ENCODE peak calls at places on chromosomes 3 and 15, in eight cellular contexts. D is A549, S is SK-N-SH, C is stomach, O is sigmoid colon, A is ovary, H is tibial nerve, U is transverse colon. Y is an unnamed sample.

GRCh38 chr3:118705827-118706226 is 328.8 kb downstream of the IGSF11 start:
- DNase-seq in D (no peak), H (no peak), O (no peak), U (no peak), C (no peak), A (no peak), S (no peak), Y (no peak)

GRCh38 chr3:10526366-10526765 is 21.0 kb upstream of the ATP2B2 start:
- DNase-seq in C (peak; percentile 20), O (peak; percentile 19), A (no peak), D (no peak), S (no peak), H (no peak), U (no peak), Y (no peak)

GRCh38 chr3:72767927-72768880 is 80.0 kb downstream of the SHQ1 start:
- DNase-seq in H (no peak), S (no peak), U (no peak), O (no peak), D (no peak), C (no peak), A (no peak), Y (no peak)

GRCh38 chr3:120461416-120461815 is 10.6 kb upstream of the FSTL1 start:
- DNase-seq in O (no peak), C (no peak), A (no peak), U (no peak), H (no peak), D (no peak), S (no peak), Y (no peak)

GRCh38 chr15:71448688-71449114 is 333.4 kb downstream of the THSD4 start:
- DNase-seq in C (peak; percentile 60), S (peak; percentile 47), U (peak; percentile 22), O (no peak), A (no peak), H (no peak), D (peak; percentile 55), Y (no peak)

GRCh38 chr3:100024520-100025303 is 89.6 kb downstream of the FILIP1L start:
- DNase-seq in U (no peak), C (no peak), A (peak; percentile 36), H (no peak), O (no peak), S (no peak), D (no peak), Y (no peak)

GRCh38 chr3:188683032-188683491 is 488.7 kb upstream of the TPRG1 start:
- DNase-seq in H (no peak), D (no peak), S (no peak), O (no peak), C (no peak), A (no peak), U (no peak), Y (no peak)

GRCh38 chr3:160287666-160288065 is 62.4 kb downstream of the C3orf80 start:
- DNase-seq in U (no peak), C (no peak), O (no peak), A (no peak), S (no peak), H (no peak), D (no peak), Y (no peak)

GRCh38 chr3:12471228-12471627 is 13.1 kb upstream of the TSEN2 start:
- DNase-seq in D (peak; percentile 69), S (no peak), U (peak; percentile 36), H (no peak), O (no peak), A (no peak), C (no peak), Y (no peak)

GRCh38 chr15:39028069-39028468 is 463.5 kb upstream of the RASGRP1 start:
- DNase-seq in D (peak; percentile 2), S (no peak), H (no peak), O (peak; percentile 65), U (no peak), A (no peak), C (no peak), Y (no peak)

GRCh38 chr3:128945878-128946175 is 48.0 kb downstream of the CFAP92 start:
- DNase-seq in O (no peak), D (no peak), U (no peak), A (no peak), S (no peak), H (no peak), C (no peak), Y (peak; percentile 47)

GRCh38 chr3:37765591-37766219 is 96.0 kb upstream of the CTDSPL start:
- DNase-seq in C (no peak), A (peak; percentile 72), D (no peak), O (peak; percentile 75), U (no peak), S (peak; percentile 40), H (no peak), Y (no peak)

DNA sequence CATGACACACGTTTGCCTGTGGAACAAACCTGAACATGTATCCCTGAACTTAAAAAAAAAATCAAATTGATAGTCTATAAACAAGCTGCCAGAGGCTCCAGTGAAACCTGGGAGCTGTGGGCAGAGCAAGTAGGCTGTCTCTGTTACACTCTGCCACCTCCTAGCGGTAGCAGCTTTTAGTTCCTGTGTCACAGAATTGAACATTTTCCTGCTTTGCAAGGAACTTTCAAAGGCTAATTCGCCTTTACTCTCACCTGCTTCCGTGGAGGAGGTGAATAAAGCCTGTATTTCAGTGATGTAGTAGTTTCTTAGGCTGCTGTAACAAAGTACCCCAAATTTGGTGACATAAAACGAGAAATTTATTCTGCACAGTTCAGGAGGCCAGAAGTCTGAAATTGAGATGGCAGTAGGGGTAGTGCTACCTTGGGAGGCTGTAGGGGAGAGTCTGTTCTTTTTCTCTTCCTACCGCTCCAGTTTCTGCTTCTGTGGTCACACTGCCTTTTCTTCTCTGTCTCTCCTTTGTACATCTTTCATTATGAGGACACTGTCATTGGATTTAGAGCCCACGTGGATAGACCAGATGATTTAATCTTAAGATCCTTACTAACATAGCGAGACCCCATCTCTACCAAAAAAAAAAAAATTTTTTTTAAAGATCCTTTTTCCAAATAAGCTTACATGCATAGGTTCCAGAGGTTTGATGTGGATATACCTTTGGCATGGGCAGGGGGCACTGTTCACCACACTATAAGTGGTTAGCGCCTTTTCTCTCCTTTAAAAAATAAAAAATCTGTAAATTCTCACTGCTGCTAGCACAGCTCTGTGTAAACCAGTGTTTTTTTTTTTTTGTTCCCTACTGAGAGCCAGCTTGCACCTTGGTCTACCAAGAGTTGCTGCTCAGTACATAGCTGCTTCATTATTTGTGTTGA is 25.3 kb downstream of the FBXO22 start:
- DNase-seq in D (peak; percentile 38), O (no peak), C (peak; percentile 26), A (no peak), S (peak; percentile 10), H (no peak), U (peak; percentile 25), Y (no peak)
- TF ChIP-seq EP300 in D (no peak), O (no peak), C (no peak), A (no peak), S (no peak), H (no peak), U (no peak), Y (no peak)

GRCh38 chr3:194322701-194323174 is 28.4 kb downstream of the CPN2 start:
- DNase-seq in A (no peak), H (no peak), D (peak; percentile 84), U (no peak), O (no peak), C (peak; percentile 66), S (no peak), Y (no peak)
- TF ChIP-seq EP300 in A (no peak), H (no peak), D (no peak), U (no peak), O (no peak), C (no peak), S (no peak), Y (no peak)

GRCh38 chr3:112610121-112610520 is 30.8 kb downstream of the CCDC80 start:
- DNase-seq in O (no peak), H (no peak), U (no peak), A (no peak), D (no peak), S (no peak), C (no peak), Y (no peak)

GRCh38 chr3:112602217-112602838 is 38.6 kb downstream of the CCDC80 start:
- DNase-seq in U (no peak), A (no peak), H (no peak), O (no peak), D (no peak), C (no peak), S (no peak), Y (no peak)

GRCh38 chr3:112604536-112604935 is 36.4 kb downstream of the CCDC80 start:
- DNase-seq in H (no peak), D (no peak), O (no peak), A (no peak), U (no peak), S (peak; percentile 14), C (no peak), Y (no peak)

GRCh38 chr3:112605285-112605684 is 35.7 kb downstream of the CCDC80 start:
- DNase-seq in H (no peak), O (no peak), D (no peak), S (peak; percentile 16), C (no peak), U (no peak), A (no peak), Y (no peak)
- TF ChIP-seq EP300 in H (no peak), O (no peak), D (no peak), S (no peak), C (no peak), U (no peak), A (no peak), Y (no peak)

GRCh38 chr3:114829786-114830185 is 317.3 kb downstream of the ZBTB20 start:
- DNase-seq in S (no peak), H (no peak), C (no peak), O (no peak), D (no peak), U (no peak), A (no peak), Y (no peak)

GRCh38 chr3:114823061-114823460 is 324.0 kb downstream of the ZBTB20 start:
- DNase-seq in U (no peak), C (no peak), A (no peak), S (no peak), D (no peak), O (no peak), H (no peak), Y (no peak)

GRCh38 chr3:114830652-114831051 is 316.4 kb downstream of the ZBTB20 start:
- DNase-seq in H (no peak), A (no peak), U (no peak), O (no peak), C (no peak), S (no peak), D (no peak), Y (no peak)

GRCh38 chr3:114824014-114824413 is 323.1 kb downstream of the ZBTB20 start:
- DNase-seq in O (no peak), S (no peak), U (no peak), C (no peak), D (no peak), A (no peak), H (no peak), Y (no peak)

DNA sequence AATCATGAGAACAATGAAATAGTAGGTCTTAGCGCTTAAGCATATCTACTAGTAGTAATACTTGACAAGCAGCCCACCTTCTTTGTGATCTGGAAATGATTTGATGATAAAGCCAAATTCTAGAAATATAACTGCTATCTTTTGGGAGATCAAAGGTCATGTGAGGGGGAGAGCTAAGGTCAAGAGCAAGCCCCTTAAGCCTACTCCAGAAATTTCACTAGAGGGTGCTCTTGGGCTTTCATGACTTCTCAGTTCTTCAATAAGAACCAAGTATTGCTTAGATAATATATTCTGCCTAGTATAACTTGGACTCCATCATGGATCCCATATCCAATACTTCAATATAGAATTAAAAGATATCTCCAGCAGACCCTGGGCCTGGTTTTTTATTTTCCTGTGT is 319.6 kb downstream of the ZBTB20 start:
- DNase-seq in S (peak; percentile 38), H (no peak), A (no peak), C (no peak), D (peak; percentile 4), O (no peak), U (no peak), Y (no peak)
- TF ChIP-seq EP300 in S (no peak), H (no peak), A (no peak), C (no peak), D (no peak), O (no peak), U (no peak), Y (no peak)